ENCODE peak calls at places on chromosome 19, in nine cellular contexts. O is activated CD8-positive, alpha-beta T cell treated with anti-CD3 and anti-CD28 coated beads for 36 hours; J is upper lobe of left lung; Q is choroid plexus epithelial cell; C is pancreas; U is brain microvascular endothelial cell; H is uterus; P is heart right ventricle; Y is RWPE1. G is an unnamed sample.

GRCh38 chr19:29467824-29468401 is 57.9 kb upstream of the VSTM2B start:
- DNase-seq in O (peak), J (no peak), Q (peak), C (no peak), U (no peak), H (no peak), P (no peak), Y (peak), G (no peak)

GRCh38 chr19:48206402-48207093 is 36.1 kb downstream of the ZSWIM9 start:
- DNase-seq in O (peak), J (no peak), Q (no peak), C (no peak), U (no peak), H (no peak), P (no peak), Y (no peak), G (no peak)

GRCh38 chr19:4277051-4277700 is 1.9 kb upstream of the SHD start:
- DNase-seq in O (no peak), J (no peak), Q (no peak), C (no peak), U (no peak), H (no peak), P (no peak), Y (no peak), G (no peak)

GRCh38 chr19:46386996-46387712 is 26.2 kb downstream of the CCDC8 start:
- DNase-seq in O (no peak), J (no peak), Q (no peak), C (peak), U (no peak), H (no peak), P (no peak), Y (no peak), G (no peak)

GRCh38 chr19:30149300-30149699 is 207.3 kb downstream of the URI1 start:
- DNase-seq in O (no peak), J (no peak), Q (no peak), C (no peak), U (no peak), H (no peak), P (no peak), Y (no peak), G (no peak)

GRCh38 chr19:40380199-40381037 is 9.6 kb downstream of the HIPK4 start:
- DNase-seq in O (no peak), J (peak), Q (no peak), C (no peak), U (no peak), H (no peak), P (no peak), Y (no peak), G (no peak)

GRCh38 chr19:13408889-13409518 is 97.3 kb downstream of the CACNA1A start:
- DNase-seq in O (no peak), J (no peak), Q (no peak), C (no peak), U (no peak), H (no peak), P (no peak), Y (no peak), G (no peak)

GRCh38 chr19:13824703-13825102 is 29.5 kb downstream of the ZSWIM4 start:
- DNase-seq in O (no peak), J (no peak), Q (no peak), C (no peak), U (no peak), H (no peak), P (no peak), Y (no peak), G (no peak)

GRCh38 chr19:35740108-35740422 is 2.2 kb downstream of the IGFLR1 start:
- DNase-seq in O (no peak), J (no peak), Q (no peak), C (no peak), U (no peak), H (no peak), P (no peak), Y (no peak), G (no peak)

DNA sequence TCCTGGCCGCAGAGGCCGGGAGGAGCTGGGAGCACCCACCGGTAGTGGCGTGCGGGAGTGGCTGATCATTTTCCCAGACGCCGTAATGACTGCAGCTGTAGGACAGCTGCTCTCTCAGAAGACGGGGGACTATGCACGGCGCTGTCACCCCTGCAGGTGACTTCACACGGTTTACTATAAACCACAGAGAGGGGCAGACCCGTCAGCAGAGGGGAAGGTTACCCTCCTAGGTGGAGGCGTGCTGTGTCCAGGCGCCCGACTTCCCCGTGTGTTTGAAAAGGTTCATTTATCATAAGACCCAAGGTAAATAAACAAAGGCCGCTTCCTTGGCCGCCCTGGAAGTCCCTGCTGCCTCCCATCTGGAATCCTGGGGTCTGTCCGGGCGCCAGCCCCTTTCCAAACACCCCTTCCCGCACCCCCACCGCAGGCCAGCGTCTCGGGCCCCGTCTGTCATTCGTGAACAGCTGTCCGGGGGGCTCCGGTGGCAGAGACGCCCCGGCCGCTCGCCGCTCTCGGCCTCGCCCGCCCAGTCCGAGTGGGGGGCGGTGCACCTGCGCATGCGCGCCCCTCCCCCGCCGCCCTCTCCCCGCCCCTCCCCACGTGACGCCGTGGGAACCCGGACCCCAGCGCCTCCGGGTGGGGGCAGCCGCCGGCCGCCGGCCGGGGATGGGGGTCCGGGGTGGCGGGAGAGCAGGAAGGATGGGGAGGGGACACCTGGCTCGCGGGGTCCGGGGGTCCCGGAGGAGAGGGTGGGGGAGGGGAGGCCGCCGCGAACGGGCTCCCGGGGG is 915 bp downstream of the SHC2 start:
- DNase-seq in O (peak), J (peak), Q (peak), C (peak), U (no peak), H (peak), P (peak), Y (peak), G (no peak)
- TF ChIP-seq CTCF in O (no peak), J (no peak), Q (no peak), C (no peak), U (no peak), H (no peak), P (no peak), Y (no peak), G (no peak)

DNA sequence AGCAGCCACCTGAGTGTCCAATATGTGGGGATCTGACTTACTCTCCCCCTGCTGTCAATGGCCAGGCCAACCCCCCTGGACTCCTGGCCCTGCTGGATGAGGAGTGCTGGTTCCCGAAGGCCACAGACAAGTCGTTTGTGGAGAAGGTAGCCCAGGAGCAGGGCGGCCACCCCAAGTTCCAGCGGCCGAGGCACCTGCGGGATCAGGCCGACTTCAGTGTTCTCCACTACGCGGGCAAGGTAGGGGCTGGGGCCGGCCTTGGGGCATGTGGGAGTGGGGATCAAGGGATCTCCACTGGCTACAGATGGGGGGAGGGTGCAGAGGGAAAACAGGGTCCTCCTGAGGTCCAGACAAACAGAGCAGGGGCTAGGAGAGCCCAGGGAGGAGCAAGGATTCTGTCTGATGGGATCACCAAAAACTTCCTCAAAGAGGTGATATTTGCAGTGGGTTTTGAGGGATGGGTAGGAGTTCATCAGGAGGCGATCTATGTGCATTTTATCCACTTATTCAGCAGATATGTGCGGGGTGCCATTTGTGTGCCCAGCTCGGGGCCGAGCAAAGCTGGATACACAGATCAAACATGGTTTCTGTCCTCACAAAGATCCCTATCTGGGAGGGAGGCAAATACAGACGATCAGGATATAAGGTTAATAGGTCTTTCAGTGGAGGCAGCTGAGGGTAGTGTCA is 47.2 kb downstream of the MYH14 start:
- DNase-seq in O (no peak), J (peak), Q (no peak), C (no peak), U (no peak), H (no peak), P (no peak), Y (no peak), G (no peak)
- TF ChIP-seq CTCF in O (no peak), J (no peak), Q (no peak), C (no peak), U (no peak), H (no peak), P (no peak), Y (no peak), G (no peak)

DNA sequence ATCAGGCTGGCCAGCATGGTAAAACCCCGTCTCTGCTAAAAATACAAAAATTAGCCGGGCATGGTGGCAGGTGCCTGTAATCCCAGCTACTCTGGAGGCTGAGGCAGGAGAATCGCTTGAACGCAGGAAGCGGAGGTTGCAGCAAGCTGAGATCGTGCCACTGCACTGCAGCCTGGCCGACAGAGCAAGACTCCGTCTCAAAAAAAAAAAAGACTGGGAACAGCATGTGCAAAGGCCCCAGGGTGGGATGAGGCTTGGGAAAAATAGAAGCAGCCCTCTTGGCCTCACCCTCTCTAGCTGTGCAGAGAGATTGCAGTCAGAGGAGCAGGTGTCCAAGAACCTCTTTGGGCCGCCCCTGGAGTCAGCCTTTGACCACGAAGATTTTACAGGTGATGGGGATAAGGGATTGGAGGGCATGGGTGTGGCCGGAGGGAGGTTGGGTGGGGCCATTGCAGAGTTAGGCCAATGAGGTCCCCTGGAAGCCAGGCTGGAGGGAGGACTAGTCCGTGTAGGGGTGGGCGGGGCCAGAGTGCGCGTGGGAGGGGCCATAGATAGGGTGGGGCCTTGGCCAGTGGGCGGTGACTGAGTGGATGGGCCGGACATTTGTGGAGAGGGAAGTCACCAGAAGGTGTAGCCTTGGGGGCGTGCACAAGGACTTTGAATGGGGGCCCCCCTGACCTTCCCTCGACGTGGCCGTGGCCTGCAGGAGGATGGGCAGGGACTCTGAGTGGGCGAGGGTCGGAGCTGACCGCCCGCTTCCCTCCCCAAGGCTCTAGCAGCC is 16.9 kb upstream of the B3GNT3 start:
- DNase-seq in O (peak), J (peak), Q (peak), C (peak), U (peak), H (peak), P (peak), Y (peak), G (no peak)
- TF ChIP-seq CTCF in O (no peak), J (no peak), Q (no peak), C (no peak), U (no peak), H (no peak), P (no peak), Y (no peak), G (no peak)

DNA sequence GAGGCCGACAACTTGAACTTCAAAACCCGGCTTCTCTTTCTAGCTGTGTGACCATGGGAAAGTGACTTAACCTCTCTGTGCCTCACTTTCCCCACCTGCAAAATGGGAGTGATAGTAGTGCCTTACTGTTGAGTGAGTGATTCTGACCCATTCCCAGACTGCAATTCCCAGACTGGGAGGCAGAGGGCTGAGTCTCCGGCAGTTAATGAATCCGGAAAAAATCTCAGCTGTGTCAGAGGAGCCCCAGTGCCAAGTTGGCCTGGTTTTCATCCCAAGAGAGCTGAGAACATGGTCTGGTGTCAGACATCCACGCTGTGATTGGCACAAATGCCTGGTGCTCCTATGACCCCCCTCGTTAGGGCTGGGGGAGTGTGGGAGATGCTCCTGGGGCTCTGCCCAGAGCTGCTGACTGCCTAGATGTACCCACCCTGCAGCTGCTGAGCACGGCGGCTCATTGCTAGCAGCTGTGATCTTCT is 50.0 kb downstream of the PIN1 start:
- DNase-seq in O (no peak), J (no peak), Q (peak), C (no peak), U (peak), H (peak), P (peak), Y (no peak), G (no peak)
- TF ChIP-seq CTCF in O (no peak), J (no peak), Q (peak), C (no peak), U (peak), H (peak), P (no peak), Y (no peak), G (peak)

GRCh38 chr19:33174186-33174585 is 19.9 kb upstream of the LRP3 start:
- DNase-seq in O (no peak), J (no peak), Q (no peak), C (no peak), U (no peak), H (no peak), P (no peak), Y (no peak), G (no peak)

GRCh38 chr19:33177417-33177976 is 16.6 kb upstream of the LRP3 start:
- DNase-seq in O (peak), J (no peak), Q (no peak), C (peak), U (peak), H (no peak), P (no peak), Y (peak), G (no peak)

GRCh38 chr19:33175886-33176669 is 18.1 kb upstream of the LRP3 start:
- DNase-seq in O (peak), J (no peak), Q (peak), C (no peak), U (no peak), H (no peak), P (no peak), Y (peak), G (no peak)

GRCh38 chr19:33175156-33175782 is 18.9 kb upstream of the LRP3 start:
- DNase-seq in O (no peak), J (no peak), Q (no peak), C (no peak), U (no peak), H (no peak), P (no peak), Y (no peak), G (no peak)

GRCh38 chr19:33176670-33177416 is 17.3 kb upstream of the LRP3 start:
- DNase-seq in O (peak), J (peak), Q (peak), C (peak), U (peak), H (peak), P (peak), Y (peak), G (peak)
- TF ChIP-seq CTCF in O (no peak), J (peak), Q (peak), C (no peak), U (no peak), H (no peak), P (no peak), Y (no peak), G (peak)

GRCh38 chr19:52297601-52298358 is 811 bp downstream of the ZNF480 start:
- DNase-seq in O (no peak), J (no peak), Q (no peak), C (no peak), U (no peak), H (no peak), P (no peak), Y (no peak), G (no peak)

GRCh38 chr19:52296400-52296772 is 583 bp upstream of the ZNF480 start:
- DNase-seq in O (no peak), J (no peak), Q (no peak), C (no peak), U (no peak), H (no peak), P (no peak), Y (no peak), G (no peak)

GRCh38 chr19:52291781-52292180 is 5.2 kb upstream of the ZNF480 start:
- DNase-seq in O (no peak), J (no peak), Q (no peak), C (no peak), U (no peak), H (no peak), P (no peak), Y (no peak), G (no peak)

DNA sequence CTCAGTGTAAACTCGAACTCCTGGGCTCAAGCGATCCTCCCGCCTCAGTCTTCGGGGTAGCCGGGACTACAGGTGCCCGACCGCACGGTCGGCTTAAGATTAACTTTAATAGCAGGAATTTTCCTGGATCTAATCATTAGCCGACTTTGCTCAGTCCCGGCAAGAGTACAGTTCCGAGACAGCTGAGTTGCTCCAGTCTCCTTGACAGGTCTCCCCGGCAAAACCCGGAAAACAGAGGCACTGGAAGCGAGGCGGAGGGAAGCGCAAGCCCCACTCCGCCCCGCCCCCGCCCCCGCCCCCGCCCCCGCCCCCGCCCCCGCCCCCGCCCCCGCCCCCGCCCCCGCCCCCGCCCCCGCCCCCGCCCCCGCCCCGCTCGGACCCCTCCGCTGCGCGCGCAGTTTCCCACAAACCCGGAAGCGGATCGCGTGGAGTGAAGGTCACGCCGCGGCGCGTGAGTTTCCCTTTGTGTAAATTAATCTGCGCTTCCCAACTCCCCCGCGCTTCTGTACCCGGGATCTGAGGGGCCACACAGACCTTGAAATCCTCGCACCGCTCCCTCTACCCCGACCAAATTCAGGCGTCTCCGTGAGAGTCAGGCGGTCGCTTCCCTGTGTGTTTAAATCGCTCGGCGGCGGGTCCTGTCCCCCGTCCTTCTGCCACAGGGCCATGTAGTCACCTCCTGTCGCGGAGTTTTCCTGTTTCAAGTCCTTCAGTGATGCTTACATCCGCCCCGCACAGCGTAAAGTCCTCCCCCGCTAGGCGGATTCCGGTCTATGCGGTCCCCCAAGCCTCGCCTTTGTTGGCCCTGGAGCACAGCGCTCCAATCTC is at the start of gene ZNF480:
- DNase-seq in O (peak), J (peak), Q (peak), C (peak), U (peak), H (peak), P (peak), Y (peak), G (peak)
- TF ChIP-seq CTCF in O (no peak), J (peak), Q (peak), C (no peak), U (peak), H (no peak), P (no peak), Y (no peak), G (peak)

G was measured in AG04449.